ENCODE peak calls at places on chromosomes 1 and 21, in nine cellular contexts. Q is esophagus squamous epithelium, Y is HCT116, M is H54, Z is transverse colon, N is endothelial cell of umbilical vein, J is upper lobe of left lung, U is prostate gland, T is uterus. A is an unnamed sample.

GRCh38 chr1:45802343-45803298 is 791 bp upstream of the MAST2 start:
- DNase-seq in Q (peak; percentile 16), Y (peak; percentile 57), M (peak; percentile 97), Z (peak; percentile 67), N (peak; percentile 89), J (no peak), U (peak; percentile 16), T (peak; percentile 81), A (peak; percentile 67)

GRCh38 chr1:59220356-59220755 is 76.5 kb upstream of the FGGY start:
- DNase-seq in Q (no peak), Y (no peak), M (no peak), Z (no peak), N (no peak), J (no peak), U (no peak), T (no peak), A (no peak)

GRCh38 chr1:47437518-47438320 is at the start of gene FOXD2:
- DNase-seq in Q (no peak), Y (peak; percentile 79), M (peak; percentile 87), Z (peak; percentile 94), N (peak; percentile 82), J (peak; percentile 99), U (peak; percentile 66), T (peak; percentile 76), A (peak; percentile 93)

GRCh38 chr21:41916888-41917433 is 36.9 kb downstream of the C2CD2 start:
- DNase-seq in Q (no peak), Y (no peak), M (no peak), Z (no peak), N (no peak), J (no peak), U (no peak), T (no peak), A (no peak)

GRCh38 chr1:184617433-184618029 is 137.1 kb downstream of the EDEM3 start:
- DNase-seq in Q (no peak), Y (no peak), M (no peak), Z (no peak), N (no peak), J (no peak), U (no peak), T (no peak), A (no peak)

GRCh38 chr1:27719286-27720251 is 6.2 kb upstream of the FAM76A start:
- DNase-seq in Q (no peak), Y (no peak), M (no peak), Z (no peak), N (peak; percentile 16), J (no peak), U (no peak), T (no peak), A (no peak)

GRCh38 chr1:240577095-240577494 is 34.9 kb downstream of the GREM2 start:
- DNase-seq in Q (no peak), Y (no peak), M (no peak), Z (no peak), N (no peak), J (no peak), U (no peak), T (no peak), A (no peak)

GRCh38 chr1:198024782-198025181 is 107.6 kb downstream of the LHX9 start:
- DNase-seq in Q (no peak), Y (no peak), M (peak; percentile 9), Z (no peak), N (no peak), J (no peak), U (no peak), T (no peak), A (no peak)

GRCh38 chr1:2404890-2405511 is 7.4 kb downstream of the PEX10 start:
- DNase-seq in Q (no peak), Y (no peak), M (no peak), Z (no peak), N (no peak), J (no peak), U (no peak), T (no peak), A (no peak)

GRCh38 chr1:2404142-2404889 is 8.0 kb downstream of the PEX10 start:
- DNase-seq in Q (no peak), Y (no peak), M (no peak), Z (no peak), N (no peak), J (no peak), U (no peak), T (no peak), A (no peak)

GRCh38 chr1:2407166-2407990 is 5.0 kb downstream of the PEX10 start:
- DNase-seq in Q (no peak), Y (no peak), M (no peak), Z (no peak), N (no peak), J (no peak), U (no peak), T (no peak), A (no peak)

GRCh38 chr1:2406451-2407041 is 5.8 kb downstream of the PEX10 start:
- DNase-seq in Q (no peak), Y (no peak), M (no peak), Z (no peak), N (no peak), J (no peak), U (no peak), T (no peak), A (no peak)

GRCh38 chr1:2405588-2406295 is 6.6 kb downstream of the PEX10 start:
- DNase-seq in Q (no peak), Y (no peak), M (no peak), Z (no peak), N (no peak), J (no peak), U (no peak), T (no peak), A (no peak)
- TF ChIP-seq POLR2A in Q (no peak), Y (no peak), M (no peak), Z (no peak), N (no peak), J (no peak), U (no peak), T (no peak), A (no peak)

GRCh38 chr1:19377812-19378718 is 65.9 kb downstream of the SLC66A1 start:
- DNase-seq in Q (no peak), Y (no peak), M (no peak), Z (no peak), N (no peak), J (no peak), U (no peak), T (no peak), A (no peak)

GRCh38 chr1:19385236-19385635 is 73.1 kb downstream of the SLC66A1 start:
- DNase-seq in Q (no peak), Y (no peak), M (no peak), Z (peak; percentile 31), N (no peak), J (no peak), U (no peak), T (no peak), A (no peak)

GRCh38 chr1:19384772-19385187 is 72.7 kb downstream of the SLC66A1 start:
- DNase-seq in Q (no peak), Y (no peak), M (no peak), Z (peak; percentile 41), N (no peak), J (no peak), U (no peak), T (no peak), A (no peak)

GRCh38 chr1:19384113-19384512 is 72.0 kb downstream of the SLC66A1 start:
- DNase-seq in Q (no peak), Y (no peak), M (peak; percentile 34), Z (peak; percentile 58), N (no peak), J (no peak), U (no peak), T (peak; percentile 82), A (peak; percentile 36)

DNA sequence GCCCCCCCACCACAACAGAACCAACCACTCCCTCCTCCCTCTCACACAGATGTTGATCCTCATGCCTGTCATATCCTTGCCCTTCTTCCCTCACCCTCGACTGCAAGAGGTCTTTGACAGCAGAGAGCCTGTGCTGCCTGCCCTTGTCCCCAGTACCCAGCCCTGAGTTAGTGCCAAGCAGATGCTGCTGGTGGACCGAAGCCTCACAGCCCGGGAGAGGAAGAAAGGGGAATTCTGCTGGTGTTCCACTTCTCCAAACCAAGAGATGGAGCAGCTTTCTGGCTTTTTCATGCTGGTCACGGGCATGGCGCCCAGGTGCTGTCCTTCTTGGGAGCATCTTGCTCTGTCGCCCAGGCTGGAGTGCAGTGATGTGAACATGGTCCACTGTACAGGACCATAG is 69.1 kb downstream of the SLC66A1 start:
- DNase-seq in Q (no peak), Y (no peak), M (no peak), Z (no peak), N (no peak), J (no peak), U (no peak), T (no peak), A (no peak)
- TF ChIP-seq POLR2A in Q (no peak), Y (no peak), M (no peak), Z (no peak), N (no peak), J (no peak), U (no peak), T (no peak), A (no peak)

DNA sequence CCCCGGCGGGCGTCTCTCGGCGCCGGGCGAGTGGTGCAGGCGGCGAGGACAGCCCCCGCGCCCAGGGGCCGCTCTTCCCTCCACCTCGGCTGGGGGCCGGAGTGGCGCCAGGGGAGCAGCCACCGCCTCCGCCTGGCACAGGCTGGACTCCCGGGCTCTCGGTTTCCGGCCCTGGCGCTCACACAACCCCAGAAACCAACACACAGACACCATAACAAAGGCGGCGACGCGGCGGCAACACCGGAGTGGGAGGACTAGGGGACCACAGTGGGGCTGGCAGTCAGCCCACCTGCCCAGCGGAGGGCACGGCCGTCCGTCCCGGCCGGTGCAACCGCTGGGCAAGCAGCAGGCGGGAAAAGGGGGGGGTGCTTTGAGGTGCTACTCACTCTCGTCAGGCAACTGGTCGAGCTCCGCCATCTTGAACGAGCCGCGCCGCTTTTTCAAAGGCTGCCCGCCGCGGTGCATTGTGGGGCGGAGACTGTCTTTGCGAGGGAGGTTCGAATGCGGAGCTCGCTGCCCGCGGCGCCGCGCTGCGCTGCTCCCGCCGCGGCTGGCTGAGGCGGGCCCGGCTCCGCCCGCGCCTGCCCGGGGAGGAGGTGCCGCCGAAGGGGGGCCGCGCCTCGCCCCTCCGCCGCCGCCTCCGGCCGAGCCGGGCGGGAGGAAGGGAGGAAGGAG is at the start of gene LIN9:
- DNase-seq in Q (peak; percentile 46), Y (peak; percentile 74), M (peak; percentile 83), Z (peak; percentile 94), N (peak; percentile 91), J (peak; percentile 97), U (peak; percentile 90), T (peak; percentile 87), A (peak; percentile 97)
- TF ChIP-seq POLR2A in Q (no peak), Y (peak; percentile 82), M (peak; percentile 88), Z (peak; percentile 27), N (peak; percentile 54), J (peak; percentile 31), U (peak; percentile 31), T (peak; percentile 34), A (peak; percentile 91)

DNA sequence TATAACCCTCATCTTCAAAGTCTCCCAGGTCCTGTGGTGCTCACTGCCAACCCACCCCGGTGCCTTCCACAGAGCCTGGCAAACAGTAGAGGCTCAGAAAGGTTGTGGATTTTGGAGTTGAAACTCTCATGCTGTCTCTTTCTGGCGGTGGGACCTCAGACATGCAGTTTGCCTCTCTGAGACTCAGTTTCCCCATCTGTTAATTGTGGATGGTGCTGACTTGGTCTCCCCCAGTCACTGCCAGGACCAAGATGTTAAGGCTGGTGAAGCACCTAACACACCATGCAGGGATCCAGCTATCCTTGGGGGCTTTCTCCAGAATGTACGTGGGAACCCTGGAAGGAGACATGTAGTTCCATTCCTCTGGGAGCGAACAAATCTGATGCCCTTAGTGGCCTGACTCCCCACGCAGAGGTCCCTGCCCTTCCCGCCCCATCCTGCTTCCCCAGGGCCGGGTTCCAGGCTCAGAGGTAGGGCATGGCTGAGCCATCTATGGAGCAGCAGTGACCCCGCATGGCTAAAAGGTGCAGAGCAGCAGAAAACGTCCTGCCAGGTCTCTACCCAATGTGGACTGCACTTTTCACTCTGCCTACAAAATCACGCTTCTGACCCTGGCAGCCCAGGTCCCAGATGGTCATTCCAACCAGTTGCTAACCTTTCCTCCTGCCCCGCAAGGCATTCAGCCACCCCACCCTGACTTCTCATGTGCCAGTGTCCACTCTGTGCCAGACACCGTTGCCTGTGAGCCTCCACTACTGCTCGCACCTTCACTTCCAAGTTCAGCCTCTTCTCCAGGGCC is 9.2 kb upstream of the TTC22 start:
- DNase-seq in Q (no peak), Y (peak; percentile 43), M (peak; percentile 88), Z (peak; percentile 81), N (peak; percentile 54), J (no peak), U (peak; percentile 51), T (peak; percentile 65), A (peak; percentile 61)
- TF ChIP-seq POLR2A in Q (no peak), Y (no peak), M (no peak), Z (no peak), N (no peak), J (no peak), U (no peak), T (no peak), A (no peak)

A was measured in erythroblast.